ENCODE peak calls at places on chromosomes 2 and 18, in five cellular contexts. K, V, E, O and H are unnamed samples. For H3K9me3, the result is how much of the 10 kb centered on the place peaks cover.

GRCh38 chr2:159867557-159868330 is 69.7 kb upstream of the CD302 start:
- DNase-seq in V (no peak), K (no peak), O (no peak), E (no peak), H (no peak)

GRCh38 chr2:74489906-74490305 is 7.0 kb downstream of the TTC31 start:
- DNase-seq in O (no peak), K (no peak), E (no peak), V (no peak), H (no peak)

GRCh38 chr2:85516649-85517389 is 22.1 kb upstream of the MAT2A start:
- DNase-seq in V (no peak), O (no peak), E (peak), K (no peak), H (peak)

GRCh38 chr2:18435425-18436037 is 124.9 kb downstream of the RDH14 start:
- DNase-seq in K (peak), O (peak), E (peak), V (no peak), H (peak)

GRCh38 chr18:11308499-11308898 is 159.1 kb upstream of the PIEZO2 start:
- DNase-seq in V (no peak), O (peak), K (peak), E (no peak), H (no peak)

GRCh38 chr2:222805591-222806304 is 55.1 kb upstream of the ACSL3 start:
- DNase-seq in V (no peak), K (no peak), E (no peak), O (no peak), H (no peak)

GRCh38 chr2:27174638-27175037 is 25.8 kb downstream of the TCF23 start:
- DNase-seq in V (no peak), E (no peak), O (no peak), K (no peak), H (no peak)

GRCh38 chr18:39825485-39825884 is 2129.5 kb upstream of the PIK3C3 start:
- DNase-seq in O (no peak), K (no peak), V (no peak), E (no peak), H (no peak)

GRCh38 chr2:10235099-10235908 is 67.4 kb upstream of the HPCAL1 start:
- DNase-seq in O (no peak), V (peak), K (peak), E (no peak), H (no peak)

GRCh38 chr2:203893386-203893785 is 25.8 kb downstream of the CTLA4 start:
- DNase-seq in V (peak), K (no peak), O (no peak), E (no peak), H (no peak)

GRCh38 chr2:38375711-38376345 is 1.2 kb downstream of the ATL2 start:
- DNase-seq in V (peak), O (peak), K (peak), E (no peak), H (no peak)

GRCh38 chr2:232886632-232887031 is 16.6 kb downstream of the SNORC start:
- DNase-seq in K (no peak), V (no peak), E (no peak), O (no peak), H (no peak)

GRCh38 chr2:139271879-139272278 is 491.7 kb upstream of the NXPH2 start:
- DNase-seq in E (no peak), O (no peak), V (no peak), K (no peak), H (no peak)

GRCh38 chr2:177195194-177195593 is 17.4 kb upstream of the HNRNPA3 start:
- DNase-seq in O (no peak), E (no peak), V (no peak), K (no peak), H (no peak)

GRCh38 chr2:56230171-56230570 is 46.4 kb downstream of the CCDC85A start:
- DNase-seq in V (no peak), E (no peak), K (peak), O (no peak), H (no peak)

GRCh38 chr2:106269591-106270291 is 75.6 kb upstream of the UXS1 start:
- DNase-seq in K (no peak), E (peak), V (peak), O (peak), H (peak)

GRCh38 chr2:36708119-36708741 is 11.7 kb downstream of the VIT start:
- DNase-seq in K (no peak), E (no peak), V (no peak), O (no peak), H (no peak)

GRCh38 chr18:1797265-1797664 is 774.0 kb downstream of the METTL4 start:
- DNase-seq in V (no peak), K (no peak), O (no peak), E (no peak), H (no peak)

GRCh38 chr2:2324565-2325101 is 6.4 kb downstream of the MYT1L start:
- DNase-seq in V (no peak), E (no peak), O (no peak), K (no peak), H (no peak)

GRCh38 chr2:186546842-186547241 is 43.0 kb upstream of the ITGAV start:
- DNase-seq in V (no peak), E (no peak), K (peak), O (no peak), H (no peak)

GRCh38 chr2:83370419-83370762 is 1088.7 kb downstream of the SUCLG1 start:
- DNase-seq in E (no peak), K (no peak), V (no peak), O (no peak), H (no peak)
- H3K27ac ChIP-seq in E (no peak), K (no peak), V (no peak), O (no peak), H (no peak)

DNA sequence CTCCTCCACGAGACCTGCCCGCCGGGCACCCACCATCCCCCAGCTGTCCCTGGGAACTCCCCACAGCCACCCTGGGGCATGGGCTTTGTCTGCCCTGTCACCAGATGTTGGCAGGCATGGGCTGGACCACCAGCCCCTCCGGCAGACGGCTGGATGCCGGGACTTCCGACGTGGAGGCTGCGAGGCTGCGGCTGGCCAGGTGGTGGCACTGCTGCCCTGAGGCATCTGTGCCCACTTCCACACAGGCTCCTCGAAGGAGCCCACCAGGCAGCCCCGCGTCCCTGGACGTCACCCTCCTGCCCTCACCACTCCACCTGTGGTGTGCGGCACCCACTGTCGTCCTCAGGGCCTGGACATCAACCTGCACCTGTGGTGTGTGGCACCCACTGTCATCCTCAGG is 319.9 kb upstream of the SALL3 start:
- DNase-seq in K (no peak), V (no peak), E (no peak), O (no peak), H (peak)
- H3K9me3 ChIP-seq in K (under half), V (under half), E (under half), O (under half), H (under half)

GRCh38 chr18:37019157-37019571 is 190.2 kb downstream of the KIAA1328 start:
- DNase-seq in E (no peak), K (peak), O (no peak), V (no peak), H (no peak)
- TF ChIP-seq CTCF in E (no peak), K (no peak), O (no peak), V (no peak), H (no peak)

GRCh38 chr2:241841181-241842066 is 17.3 kb downstream of the PDCD1 start:
- DNase-seq in K (no peak), V (no peak), O (no peak), E (no peak), H (no peak)
- H3K27ac ChIP-seq in K (no peak), V (no peak), O (no peak), E (no peak), H (no peak)

DNA sequence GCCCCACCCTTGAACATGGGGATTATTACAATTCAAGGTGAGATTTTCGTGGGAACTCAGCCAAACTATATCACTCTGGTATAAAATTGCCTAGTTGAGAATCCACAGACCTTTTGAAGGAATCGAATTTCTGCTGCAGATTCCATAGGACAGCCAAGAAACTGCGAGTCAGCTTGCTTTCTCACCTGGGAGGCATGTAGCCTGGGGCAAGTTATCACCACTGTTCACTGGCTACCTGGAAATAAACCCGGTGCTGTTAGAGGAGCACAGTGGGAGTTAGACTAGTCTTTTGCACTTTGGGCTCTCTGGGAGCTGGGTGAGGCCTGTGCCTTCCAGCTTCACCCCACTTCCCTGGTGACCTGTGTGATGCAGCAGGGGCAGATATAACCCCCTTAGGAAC is 1043.5 kb downstream of the TDRD15 start:
- DNase-seq in V (no peak), O (no peak), E (no peak), K (no peak), H (no peak)
- H3K9me3 ChIP-seq in V (under half), O (under half), E (under half), K (under half), H (under half)

GRCh38 chr2:135913726-135914365 is 37.6 kb upstream of the MCM6 start:
- DNase-seq in K (peak), E (peak), O (peak), V (no peak), H (no peak)

GRCh38 chr2:135914485-135914884 is 38.2 kb upstream of the MCM6 start:
- DNase-seq in K (no peak), V (no peak), E (no peak), O (no peak), H (no peak)

DNA sequence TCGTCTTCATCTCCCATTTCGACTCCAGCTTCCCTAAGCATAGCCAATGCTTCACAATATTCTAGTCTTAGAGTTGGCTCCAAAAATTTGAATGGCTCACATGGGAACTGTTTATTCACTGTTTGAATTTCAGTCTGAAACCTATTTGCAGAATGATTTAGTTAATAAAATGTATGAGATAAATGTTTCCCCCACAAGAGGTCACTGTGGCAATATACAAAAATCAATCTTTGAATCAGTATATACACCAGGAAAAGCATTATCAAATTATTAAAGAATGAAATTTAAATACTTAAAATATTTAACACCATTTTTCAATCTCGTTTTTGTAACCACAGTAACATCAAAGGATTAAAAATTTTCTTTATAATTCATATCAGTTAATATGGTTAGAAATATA is 40.0 kb upstream of the MCM6 start:
- DNase-seq in V (no peak), E (no peak), K (peak), O (no peak), H (peak)
- TF ChIP-seq CTCF in V (peak), E (peak), K (peak), O (peak), H (peak)

GRCh38 chr2:42547014-42547413 is 21.4 kb upstream of the MTA3 start:
- DNase-seq in E (no peak), K (no peak), V (no peak), O (no peak), H (no peak)
- H3K27ac ChIP-seq in E (no peak), K (no peak), V (no peak), O (no peak), H (no peak)